ENCODE peak calls at places on chromosomes 16 and 17, in five cellular contexts. M is AG20443; N is stimulated activated CD4-positive, alpha-beta T cell treated with anti-CD3 and anti-CD28 coated beads, TNF-alpha, amount 100 ng/mL, for 1 hour; V is GM12891; L is 8988T. X is an unnamed sample.

GRCh38 chr17:80220709-80221215 is 535 bp downstream of the SLC26A11 start:
- DNase-seq in M (peak), N (no peak), V (peak), L (peak), X (no peak)

GRCh38 chr17:67376892-67377726 is at the start of gene PITPNC1:
- DNase-seq in M (peak), N (peak), V (peak), L (peak), X (peak)

GRCh38 chr17:62692721-62693431 is 65.4 kb downstream of the MRC2 start:
- DNase-seq in M (peak), N (no peak), V (no peak), L (no peak), X (no peak)

GRCh38 chr17:27379863-27380533 is 76.2 kb upstream of the KSR1 start:
- DNase-seq in M (peak), N (no peak), V (no peak), L (peak), X (no peak)

GRCh38 chr17:61806081-61806828 is 57.1 kb downstream of the BRIP1 start:
- DNase-seq in M (no peak), N (no peak), V (no peak), L (no peak), X (no peak)

GRCh38 chr17:53749178-53749577 is 73.5 kb upstream of the KIF2B start:
- DNase-seq in M (no peak), N (no peak), V (no peak), L (peak), X (no peak)

GRCh38 chr16:66293207-66293735 is 73.2 kb upstream of the CDH5 start:
- DNase-seq in M (no peak), N (no peak), V (no peak), L (no peak), X (no peak)

GRCh38 chr16:31335431-31335830 is 19.5 kb upstream of the ITGAX start:
- DNase-seq in M (no peak), N (no peak), V (no peak), L (no peak), X (no peak)

GRCh38 chr17:72413077-72414031 is 292.5 kb downstream of the SOX9 start:
- DNase-seq in M (no peak), N (no peak), V (no peak), L (no peak), X (no peak)

GRCh38 chr17:49914096-49914490 is 54.9 kb upstream of the DLX4 start:
- DNase-seq in M (no peak), N (no peak), V (no peak), L (no peak), X (no peak)

GRCh38 chr16:3459401-3460090 is 16.1 kb downstream of the NAA60 start:
- DNase-seq in M (no peak), N (no peak), V (no peak), L (no peak), X (no peak)

GRCh38 chr16:67014641-67015315 is 14.2 kb upstream of the CBFB start:
- DNase-seq in M (no peak), N (no peak), V (no peak), L (no peak), X (no peak)

GRCh38 chr16:51607202-51607756 is 456.2 kb upstream of the SALL1 start:
- DNase-seq in M (no peak), N (no peak), V (no peak), L (no peak), X (no peak)

GRCh38 chr16:82832861-82833260 is 206.1 kb downstream of the CDH13 start:
- DNase-seq in M (peak), N (no peak), V (no peak), L (no peak), X (no peak)

GRCh38 chr17:56478836-56479447 is 114.6 kb upstream of the NOG start:
- DNase-seq in M (peak), N (no peak), V (no peak), L (no peak), X (no peak)

GRCh38 chr17:8875957-8876356 is 8.5 kb upstream of the PIK3R6 start:
- DNase-seq in M (peak), N (no peak), V (no peak), L (no peak), X (no peak)

GRCh38 chr17:8380049-8380448 is 2.9 kb downstream of the RPL26 start:
- DNase-seq in M (no peak), N (no peak), V (no peak), L (no peak), X (no peak)

GRCh38 chr16:17598968-17599367 is 128.2 kb upstream of the XYLT1 start:
- DNase-seq in M (no peak), N (no peak), V (no peak), L (no peak), X (no peak)

GRCh38 chr16:17302620-17303019 is 168.1 kb downstream of the XYLT1 start:
- DNase-seq in M (peak), N (no peak), V (no peak), L (no peak), X (no peak)

GRCh38 chr17:58344047-58344790 is 7.8 kb downstream of the SUPT4H1 start:
- DNase-seq in M (no peak), N (peak), V (peak), L (peak), X (no peak)

GRCh38 chr17:48626470-48627241 is 498 bp upstream of the HOXB9 start:
- DNase-seq in M (no peak), N (no peak), V (no peak), L (no peak), X (peak)

GRCh38 chr17:65823713-65824112 is 262.3 kb upstream of the AXIN2 start:
- DNase-seq in M (no peak), N (no peak), V (no peak), L (no peak), X (no peak)

GRCh38 chr17:73348824-73349095 is 37.0 kb upstream of the CDC42EP4 start:
- DNase-seq in M (no peak), N (no peak), V (no peak), L (no peak), X (no peak)

GRCh38 chr16:86942469-86943175 is 364.3 kb downstream of the FOXL1 start:
- DNase-seq in M (peak), N (no peak), V (no peak), L (no peak), X (no peak)

GRCh38 chr16:54286330-54287017 is at the start of gene IRX3:
- DNase-seq in M (peak), N (no peak), V (no peak), L (peak), X (no peak)

GRCh38 chr17:5526821-5527598 is 40.6 kb downstream of the MIS12 start:
- DNase-seq in M (peak), N (no peak), V (no peak), L (peak), X (no peak)

GRCh38 chr17:27540300-27541105 is 84.3 kb downstream of the KSR1 start:
- DNase-seq in M (peak), N (no peak), V (no peak), L (no peak), X (no peak)

GRCh38 chr17:66777689-66778225 is 57.2 kb upstream of the CACNG5 start:
- DNase-seq in M (no peak), N (no peak), V (no peak), L (no peak), X (no peak)

GRCh38 chr17:395179-395578 is 42.6 kb upstream of the RPH3AL start:
- DNase-seq in M (no peak), N (no peak), V (no peak), L (no peak), X (no peak)

GRCh38 chr17:79028496-79029326 is 4.7 kb downstream of the C1QTNF1 start:
- DNase-seq in M (peak), N (no peak), V (no peak), L (no peak), X (no peak)

GRCh38 chr17:29027521-29027920 is 15.4 kb upstream of the PIPOX start:
- DNase-seq in M (no peak), N (no peak), V (no peak), L (no peak), X (no peak)

GRCh38 chr16:77376358-77376757 is 58.5 kb downstream of the ADAMTS18 start:
- DNase-seq in M (no peak), N (no peak), V (peak), L (no peak), X (no peak)

GRCh38 chr16:69273009-69273408 is 38.1 kb upstream of the VPS4A start:
- DNase-seq in M (no peak), N (no peak), V (no peak), L (no peak), X (no peak)

GRCh38 chr16:85402910-85403692 is 210.0 kb upstream of the GSE1 start:
- DNase-seq in M (peak), N (no peak), V (no peak), L (no peak), X (no peak)

GRCh38 chr17:81309140-81309858 is 14.2 kb upstream of the SLC38A10 start:
- DNase-seq in M (peak), N (no peak), V (no peak), L (peak), X (no peak)

GRCh38 chr17:6989779-6990178 is 6.1 kb upstream of the ALOX12 start:
- DNase-seq in M (no peak), N (no peak), V (no peak), L (no peak), X (no peak)